ENCODE peak calls at places on chromosomes 11 and 22, in six cellular contexts. One of them, this sample, is unnamed.

GRCh38 chr11:86551286-86551685 is 121.1 kb downstream of the ME3 start:
- DNase-seq in A549: peak
- DNase-seq in kidney epithelial cell: peak
- DNase-seq in stomach: no peak
- DNase-seq in tibial nerve: no peak
- DNase-seq in H1: no peak
- DNase-seq in this sample: peak

GRCh38 chr22:49962012-49962750 is 1.6 kb downstream of the PIM3 start:
- DNase-seq in stomach: peak
- DNase-seq in tibial nerve: peak
- DNase-seq in kidney epithelial cell: peak
- DNase-seq in H1: no peak
- DNase-seq in A549: peak
- DNase-seq in this sample: peak

GRCh38 chr11:57126766-57127400 is 54.9 kb upstream of the LRRC55 start:
- DNase-seq in stomach: no peak
- DNase-seq in tibial nerve: no peak
- DNase-seq in A549: peak
- DNase-seq in H1: no peak
- DNase-seq in kidney epithelial cell: no peak
- DNase-seq in this sample: no peak

GRCh38 chr11:45298718-45299117 is 12.6 kb upstream of the SYT13 start:
- DNase-seq in tibial nerve: no peak
- DNase-seq in H1: peak
- DNase-seq in stomach: no peak
- DNase-seq in A549: no peak
- DNase-seq in kidney epithelial cell: no peak
- DNase-seq in this sample: no peak

GRCh38 chr11:1876361-1877063 is 15.2 kb downstream of the PRR33 start:
- DNase-seq in A549: peak
- DNase-seq in tibial nerve: peak
- DNase-seq in kidney epithelial cell: no peak
- DNase-seq in H1: peak
- DNase-seq in stomach: peak
- DNase-seq in this sample: no peak

GRCh38 chr11:12785901-12786300 is 111.7 kb downstream of the TEAD1 start:
- DNase-seq in A549: no peak
- DNase-seq in H1: no peak
- DNase-seq in kidney epithelial cell: no peak
- DNase-seq in stomach: no peak
- DNase-seq in tibial nerve: no peak
- DNase-seq in this sample: no peak

GRCh38 chr11:44955019-44955738 is 4.5 kb upstream of the TP53I11 start:
- DNase-seq in stomach: peak
- DNase-seq in H1: no peak
- DNase-seq in tibial nerve: no peak
- DNase-seq in A549: peak
- DNase-seq in kidney epithelial cell: peak
- DNase-seq in this sample: peak

GRCh38 chr11:68780829-68781228 is 29.5 kb upstream of the TESMIN start:
- DNase-seq in stomach: peak
- DNase-seq in H1: peak
- DNase-seq in kidney epithelial cell: no peak
- DNase-seq in tibial nerve: no peak
- DNase-seq in A549: peak
- DNase-seq in this sample: no peak

GRCh38 chr11:122025757-122026156 is 90.3 kb downstream of the BLID start:
- DNase-seq in stomach: no peak
- DNase-seq in A549: no peak
- DNase-seq in kidney epithelial cell: no peak
- DNase-seq in H1: no peak
- DNase-seq in tibial nerve: no peak
- DNase-seq in this sample: no peak

GRCh38 chr11:20158597-20159257 is 1.5 kb downstream of the DBX1 start:
- DNase-seq in stomach: peak
- DNase-seq in A549: peak
- DNase-seq in H1: no peak
- DNase-seq in tibial nerve: no peak
- DNase-seq in kidney epithelial cell: no peak
- DNase-seq in this sample: peak

GRCh38 chr11:17719940-17720795 is 797 bp downstream of the MYOD1 start:
- DNase-seq in tibial nerve: no peak
- DNase-seq in stomach: no peak
- DNase-seq in H1: no peak
- DNase-seq in A549: peak
- DNase-seq in kidney epithelial cell: no peak
- DNase-seq in this sample: no peak

GRCh38 chr11:130478881-130479280 is 30.4 kb downstream of the ADAMTS15 start:
- DNase-seq in H1: no peak
- DNase-seq in A549: no peak
- DNase-seq in stomach: no peak
- DNase-seq in kidney epithelial cell: no peak
- DNase-seq in tibial nerve: no peak
- DNase-seq in this sample: no peak

GRCh38 chr11:88348870-88349269 is 11.3 kb upstream of the CTSC start:
- DNase-seq in kidney epithelial cell: no peak
- DNase-seq in stomach: no peak
- DNase-seq in tibial nerve: no peak
- DNase-seq in H1: no peak
- DNase-seq in A549: no peak
- DNase-seq in this sample: no peak

GRCh38 chr11:57781529-57781943 is 19.9 kb downstream of the CTNND1 start:
- DNase-seq in stomach: peak
- DNase-seq in tibial nerve: no peak
- DNase-seq in A549: no peak
- DNase-seq in H1: no peak
- DNase-seq in kidney epithelial cell: no peak
- DNase-seq in this sample: no peak

GRCh38 chr11:49851971-49852389 is 100.2 kb upstream of the OR4C13 start:
- DNase-seq in tibial nerve: no peak
- DNase-seq in stomach: no peak
- DNase-seq in A549: no peak
- DNase-seq in kidney epithelial cell: no peak
- DNase-seq in H1: no peak
- DNase-seq in this sample: no peak

GRCh38 chr11:134409552-134410429 is 2.3 kb downstream of the B3GAT1 start:
- DNase-seq in stomach: peak
- DNase-seq in tibial nerve: no peak
- DNase-seq in A549: no peak
- DNase-seq in kidney epithelial cell: no peak
- DNase-seq in H1: no peak
- DNase-seq in this sample: no peak

GRCh38 chr11:7204778-7205177 is 46.9 kb upstream of the SYT9 start:
- DNase-seq in tibial nerve: no peak
- DNase-seq in H1: no peak
- DNase-seq in stomach: no peak
- DNase-seq in kidney epithelial cell: peak
- DNase-seq in A549: no peak
- DNase-seq in this sample: no peak

GRCh38 chr11:93841446-93841845 is 9.0 kb downstream of the VSTM5 start:
- DNase-seq in stomach: no peak
- DNase-seq in kidney epithelial cell: no peak
- DNase-seq in tibial nerve: no peak
- DNase-seq in H1: no peak
- DNase-seq in A549: no peak
- DNase-seq in this sample: no peak

GRCh38 chr22:20583471-20583922 is 76.1 kb downstream of the MED15 start:
- DNase-seq in kidney epithelial cell: no peak
- DNase-seq in stomach: no peak
- DNase-seq in A549: peak
- DNase-seq in tibial nerve: no peak
- DNase-seq in H1: no peak
- DNase-seq in this sample: no peak

GRCh38 chr22:33538277-33538885 is 381.9 kb downstream of the LARGE1 start:
- DNase-seq in H1: no peak
- DNase-seq in tibial nerve: no peak
- DNase-seq in kidney epithelial cell: no peak
- DNase-seq in stomach: no peak
- DNase-seq in A549: no peak
- DNase-seq in this sample: no peak

GRCh38 chr22:38177926-38178604 is 3.6 kb downstream of the PLA2G6 start:
- DNase-seq in H1: no peak
- DNase-seq in stomach: peak
- DNase-seq in A549: peak
- DNase-seq in kidney epithelial cell: peak
- DNase-seq in tibial nerve: no peak
- DNase-seq in this sample: peak

GRCh38 chr22:38174626-38175025 is 7.0 kb downstream of the PLA2G6 start:
- DNase-seq in H1: no peak
- DNase-seq in tibial nerve: no peak
- DNase-seq in A549: no peak
- DNase-seq in stomach: no peak
- DNase-seq in kidney epithelial cell: no peak
- DNase-seq in this sample: no peak

GRCh38 chr22:38177044-38177443 is 4.6 kb downstream of the PLA2G6 start:
- DNase-seq in H1: no peak
- DNase-seq in A549: no peak
- DNase-seq in kidney epithelial cell: no peak
- DNase-seq in tibial nerve: no peak
- DNase-seq in stomach: no peak
- DNase-seq in this sample: no peak

GRCh38 chr22:38175206-38176118 is 6.2 kb downstream of the PLA2G6 start:
- DNase-seq in tibial nerve: no peak
- DNase-seq in A549: no peak
- DNase-seq in stomach: no peak
- DNase-seq in H1: no peak
- DNase-seq in kidney epithelial cell: no peak
- DNase-seq in this sample: no peak

DNA sequence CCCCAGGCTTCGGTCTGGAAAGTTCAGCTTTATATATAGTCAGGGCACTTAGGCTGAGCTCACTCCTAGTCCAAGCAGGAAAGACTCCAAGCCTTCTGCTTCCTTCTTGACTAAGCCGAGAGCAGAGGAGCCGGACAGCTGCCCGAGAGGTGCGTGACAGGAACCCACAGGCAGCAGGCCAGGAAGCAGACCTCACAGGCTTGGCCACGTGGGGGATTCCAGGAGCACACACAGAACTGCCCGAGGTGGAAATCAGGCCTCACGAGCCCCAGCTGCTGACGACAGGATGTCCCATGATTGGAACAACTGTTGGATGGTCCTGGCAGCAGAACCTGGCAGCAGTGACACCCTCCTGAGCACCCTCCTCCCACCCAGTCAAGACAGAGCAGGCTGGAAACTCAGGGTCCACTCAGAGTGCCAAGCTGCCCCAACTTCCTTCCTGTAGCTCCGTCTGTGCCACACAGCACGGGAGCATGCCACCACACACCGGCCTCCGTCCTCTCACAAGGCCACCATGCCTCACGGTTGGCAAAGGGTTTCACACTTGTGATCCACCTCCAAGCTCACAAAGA is 5.4 kb downstream of the PLA2G6 start:
- DNase-seq in stomach: peak
- DNase-seq in kidney epithelial cell: peak
- DNase-seq in H1: no peak
- DNase-seq in tibial nerve: peak
- DNase-seq in A549: no peak
- DNase-seq in this sample: peak
- TF ChIP-seq CTCF in stomach: no peak
- TF ChIP-seq CTCF in kidney epithelial cell: no peak
- TF ChIP-seq CTCF in H1: no peak
- TF ChIP-seq CTCF in tibial nerve: no peak
- TF ChIP-seq CTCF in A549: no peak
- TF ChIP-seq CTCF in this sample: no peak

GRCh38 chr11:123490527-123490926 is 60.5 kb downstream of the GRAMD1B start:
- DNase-seq in kidney epithelial cell: no peak
- DNase-seq in tibial nerve: no peak
- DNase-seq in stomach: no peak
- DNase-seq in A549: no peak
- DNase-seq in H1: no peak
- DNase-seq in this sample: no peak
- TF ChIP-seq CTCF in kidney epithelial cell: no peak
- TF ChIP-seq CTCF in tibial nerve: no peak
- TF ChIP-seq CTCF in stomach: no peak
- TF ChIP-seq CTCF in A549: no peak
- TF ChIP-seq CTCF in H1: peak
- TF ChIP-seq CTCF in this sample: no peak

DNA sequence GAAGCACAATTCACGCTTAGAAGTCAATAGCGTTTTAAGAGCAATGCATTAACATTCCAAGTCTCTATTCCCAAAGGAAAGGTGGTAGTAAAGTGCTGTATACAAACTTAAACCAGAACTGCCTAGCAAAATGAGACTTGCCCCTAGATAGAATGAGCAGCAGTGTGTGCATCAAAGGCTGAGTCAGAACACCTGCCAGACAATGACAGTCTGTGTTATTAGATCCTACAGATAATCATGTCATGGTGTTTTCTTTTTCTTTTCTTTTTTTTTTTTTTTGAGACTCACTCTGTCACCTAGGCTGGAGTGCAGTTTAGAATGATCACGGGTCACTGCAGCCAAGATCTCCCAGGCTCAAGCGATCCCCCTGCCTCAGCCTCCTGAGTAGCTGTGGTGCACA is 1.6 kb downstream of the RTCB start:
- DNase-seq in kidney epithelial cell: no peak
- DNase-seq in stomach: no peak
- DNase-seq in tibial nerve: no peak
- DNase-seq in H1: no peak
- DNase-seq in A549: no peak
- DNase-seq in this sample: no peak
- TF ChIP-seq CTCF in kidney epithelial cell: no peak
- TF ChIP-seq CTCF in stomach: no peak
- TF ChIP-seq CTCF in tibial nerve: no peak
- TF ChIP-seq CTCF in H1: no peak
- TF ChIP-seq CTCF in A549: no peak
- TF ChIP-seq CTCF in this sample: no peak

GRCh38 chr11:110430267-110431211 is 791 bp downstream of the FDX1 start:
- DNase-seq in kidney epithelial cell: no peak
- DNase-seq in stomach: peak
- DNase-seq in H1: no peak
- DNase-seq in tibial nerve: no peak
- DNase-seq in A549: no peak
- DNase-seq in this sample: no peak
- TF ChIP-seq CTCF in kidney epithelial cell: no peak
- TF ChIP-seq CTCF in stomach: no peak
- TF ChIP-seq CTCF in H1: no peak
- TF ChIP-seq CTCF in tibial nerve: peak
- TF ChIP-seq CTCF in A549: no peak
- TF ChIP-seq CTCF in this sample: no peak

DNA sequence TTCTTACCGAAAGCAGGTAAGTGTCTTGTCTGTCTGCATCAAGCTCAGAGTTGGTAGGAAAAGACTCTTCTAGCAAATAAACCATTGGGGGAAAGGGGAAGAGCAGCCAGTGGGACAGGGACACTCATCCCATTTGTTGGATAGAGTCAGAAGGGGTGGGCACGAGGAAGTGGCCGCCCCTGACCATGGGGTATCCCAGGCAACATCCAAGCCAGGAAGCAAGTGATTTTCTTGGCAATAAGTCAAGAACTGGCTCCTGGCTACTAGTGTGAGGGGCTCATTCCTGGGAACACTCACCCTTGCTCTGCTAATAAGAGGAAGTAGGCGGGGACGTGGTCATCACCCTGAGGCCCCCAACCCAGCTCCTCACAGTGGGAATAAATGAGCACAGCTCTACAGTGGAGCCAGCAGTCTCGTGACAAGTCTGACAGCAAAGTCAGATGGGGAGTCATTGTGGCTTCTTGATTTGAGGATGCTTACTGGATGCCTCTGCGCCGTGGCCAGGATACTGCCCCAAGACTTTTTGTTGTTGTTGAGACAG is 6.7 kb downstream of the SLC25A18 start:
- DNase-seq in kidney epithelial cell: no peak
- DNase-seq in A549: no peak
- DNase-seq in stomach: no peak
- DNase-seq in H1: no peak
- DNase-seq in tibial nerve: no peak
- DNase-seq in this sample: no peak
- TF ChIP-seq CTCF in kidney epithelial cell: no peak
- TF ChIP-seq CTCF in A549: no peak
- TF ChIP-seq CTCF in stomach: no peak
- TF ChIP-seq CTCF in H1: no peak
- TF ChIP-seq CTCF in tibial nerve: no peak
- TF ChIP-seq CTCF in this sample: no peak

GRCh38 chr11:33542921-33543320 is 157.7 kb downstream of the C11orf91 start:
- DNase-seq in H1: peak
- DNase-seq in tibial nerve: peak
- DNase-seq in A549: peak
- DNase-seq in stomach: peak
- DNase-seq in kidney epithelial cell: no peak
- DNase-seq in this sample: no peak
- TF ChIP-seq CTCF in H1: peak
- TF ChIP-seq CTCF in tibial nerve: peak
- TF ChIP-seq CTCF in A549: peak
- TF ChIP-seq CTCF in stomach: peak
- TF ChIP-seq CTCF in kidney epithelial cell: peak
- TF ChIP-seq CTCF in this sample: peak